ENCODE peak calls at places on chromosomes 3 and 15, in five cellular contexts. N is KBM-7, Z is Daoy, F is H4, E is NB4. G is an unnamed sample.

GRCh38 chr3:25037049-25037547 is 391.0 kb upstream of the RARB start:
- DNase-seq in Z (peak), F (peak), N (no peak), E (no peak), G (no peak)

GRCh38 chr3:149460123-149460522 is 14.4 kb upstream of the TM4SF4 start:
- DNase-seq in F (no peak), N (no peak), E (no peak), Z (no peak), G (no peak)

GRCh38 chr15:52559583-52559982 is 9.2 kb downstream of the ARPP19 start:
- DNase-seq in E (no peak), N (no peak), F (no peak), Z (peak), G (no peak)

GRCh38 chr15:65038838-65039237 is 6.3 kb upstream of the SLC51B start:
- DNase-seq in N (no peak), F (no peak), Z (no peak), E (no peak), G (no peak)

GRCh38 chr15:74193305-74193718 is 9.3 kb downstream of the STRA6 start:
- DNase-seq in F (peak), Z (peak), E (no peak), N (no peak), G (no peak)

GRCh38 chr3:52238761-52239701 is at the start of gene TWF2:
- DNase-seq in F (peak), N (peak), E (peak), Z (peak), G (peak)

GRCh38 chr15:79595995-79596622 is 164.0 kb downstream of the MINAR1 start:
- DNase-seq in N (peak), Z (peak), F (peak), E (peak), G (no peak)

GRCh38 chr3:182172534-182172933 is 460.8 kb downstream of the SOX2 start:
- DNase-seq in E (no peak), N (no peak), Z (no peak), F (no peak), G (no peak)

GRCh38 chr15:85625856-85626255 is 168.9 kb downstream of the KLHL25 start:
- DNase-seq in N (no peak), Z (peak), E (peak), F (peak), G (no peak)

GRCh38 chr3:72386322-72386721 is 461.9 kb downstream of the SHQ1 start:
- DNase-seq in F (no peak), E (no peak), Z (no peak), N (no peak), G (no peak)

GRCh38 chr15:62559049-62559733 is 394.1 kb upstream of the C2CD4B start:
- DNase-seq in E (no peak), F (no peak), N (no peak), Z (no peak), G (no peak)

GRCh38 chr3:123723527-123724168 is 138.8 kb upstream of the HACD2 start:
- DNase-seq in F (peak), Z (peak), E (peak), N (peak), G (peak)

GRCh38 chr3:126438186-126438585 is 37.5 kb downstream of the ZXDC start:
- DNase-seq in Z (no peak), N (no peak), E (no peak), F (no peak), G (no peak)

GRCh38 chr3:155805802-155806618 is at the start of gene C3orf33:
- DNase-seq in Z (peak), F (peak), N (peak), E (peak), G (peak)

GRCh38 chr15:101565377-101565776 is 75.9 kb upstream of the PCSK6 start:
- DNase-seq in N (no peak), E (no peak), Z (no peak), F (no peak), G (no peak)

GRCh38 chr15:75422554-75422953 is 28.9 kb downstream of the SIN3A start:
- DNase-seq in N (no peak), E (no peak), F (no peak), Z (no peak), G (no peak)

GRCh38 chr15:50124557-50125080 is 5.6 kb upstream of the ATP8B4 start:
- DNase-seq in N (no peak), E (no peak), F (no peak), Z (no peak), G (no peak)

GRCh38 chr3:71304684-71305083 is 278.8 kb downstream of the FOXP1 start:
- DNase-seq in F (no peak), Z (no peak), N (no peak), E (no peak), G (no peak)

GRCh38 chr3:12194209-12194608 is 35.5 kb upstream of the TIMP4 start:
- DNase-seq in Z (peak), E (peak), N (peak), F (peak), G (no peak)

G was measured in T-helper 17 cell.